ENCODE peak calls at places on chromosomes 12 and 14, in six cellular contexts. O is fibroblast of lung, D is fibroblast of pulmonary artery, J is neuronal stem cell, T is lung, F is uterus. X is an unnamed sample.

GRCh38 chr12:75389706-75390105 is 1.2 kb upstream of the GLIPR1L2 start:
- DNase-seq in O (peak), D (no peak), F (no peak), J (no peak), T (no peak), X (no peak)

GRCh38 chr12:128817115-128818015 is 6.4 kb downstream of the SLC15A4 start:
- DNase-seq in O (peak), F (peak), J (no peak), D (peak), T (no peak), X (no peak)

GRCh38 chr12:132788375-132789098 is 26.9 kb upstream of the ANKLE2 start:
- DNase-seq in T (no peak), D (no peak), O (no peak), J (no peak), F (no peak), X (no peak)

GRCh38 chr14:77613207-77613606 is 3.2 kb downstream of the SPTLC2 start:
- DNase-seq in F (no peak), O (no peak), D (peak), J (no peak), T (no peak), X (no peak)

GRCh38 chr12:107178776-107179175 is 85.4 kb upstream of the CRY1 start:
- DNase-seq in F (no peak), T (no peak), J (no peak), O (no peak), D (no peak), X (no peak)

GRCh38 chr12:121261397-121261796 is 35.1 kb downstream of the CAMKK2 start:
- DNase-seq in D (no peak), J (no peak), T (no peak), F (no peak), O (no peak), X (no peak)

GRCh38 chr12:122295877-122296276 is 29.6 kb upstream of the VPS33A start:
- DNase-seq in F (no peak), J (no peak), O (no peak), T (no peak), D (no peak), X (no peak)

GRCh38 chr12:93819048-93819491 is 141.9 kb downstream of the CRADD start:
- DNase-seq in J (no peak), F (peak), D (peak), O (peak), T (peak), X (peak)

GRCh38 chr14:89221109-89221508 is 195.9 kb downstream of the FOXN3 start:
- DNase-seq in T (no peak), O (peak), D (peak), J (no peak), F (no peak), X (peak)

GRCh38 chr12:5716221-5716620 is 228.8 kb downstream of the ANO2 start:
- DNase-seq in J (no peak), O (peak), T (no peak), F (no peak), D (no peak), X (peak)

GRCh38 chr12:93886533-93887511 is 209.6 kb downstream of the CRADD start:
- DNase-seq in F (no peak), O (peak), D (no peak), T (no peak), J (no peak), X (peak)

GRCh38 chr14:61730756-61731373 is 31.4 kb upstream of the SNAPC1 start:
- DNase-seq in D (no peak), O (peak), F (no peak), J (no peak), T (no peak), X (no peak)

GRCh38 chr14:85565862-85566296 is 35.9 kb downstream of the FLRT2 start:
- DNase-seq in T (no peak), O (peak), F (no peak), D (peak), J (no peak), X (no peak)

GRCh38 chr12:122517877-122518276 is 8.9 kb downstream of the RSRC2 start:
- DNase-seq in O (peak), D (peak), J (no peak), T (no peak), F (no peak), X (peak)

GRCh38 chr12:20212036-20212435 is 156.3 kb upstream of the PDE3A start:
- DNase-seq in T (no peak), F (no peak), O (peak), D (peak), J (no peak), X (peak)

DNA sequence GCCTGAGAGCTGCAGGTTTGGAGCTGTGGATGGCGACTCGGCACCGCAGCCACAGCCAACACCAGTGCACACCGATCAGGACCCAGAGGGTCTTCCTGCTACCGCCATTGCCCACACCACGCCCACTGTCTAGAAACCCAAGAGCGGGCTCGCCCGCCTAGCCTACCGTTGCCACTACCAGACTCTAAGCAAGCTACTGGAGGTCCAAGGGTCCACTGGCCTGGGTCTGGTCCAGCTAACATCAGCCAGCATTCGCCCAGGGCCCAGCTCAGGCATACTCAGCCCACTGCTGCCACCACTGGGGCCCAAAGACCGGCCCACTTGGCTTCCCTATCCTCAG is 30.5 kb upstream of the MON2 start:
- DNase-seq in D (no peak), J (no peak), F (no peak), O (no peak), T (no peak), X (no peak)
- H3K4me3 ChIP-seq in D (no peak), J (no peak), F (no peak), O (no peak), T (no peak), X (no peak)

GRCh38 chr14:104522926-104523545 is 56.5 kb upstream of the C14orf180 start:
- DNase-seq in T (no peak), O (no peak), J (no peak), F (no peak), D (no peak), X (no peak)
- H3K4me3 ChIP-seq in T (no peak), O (no peak), J (no peak), F (no peak), D (no peak), X (no peak)

GRCh38 chr14:73724696-73725095 is 10.5 kb upstream of the PNMA1 start:
- DNase-seq in T (no peak), F (no peak), D (no peak), O (no peak), J (no peak), X (no peak)

GRCh38 chr14:73722581-73722980 is 8.4 kb upstream of the PNMA1 start:
- DNase-seq in D (no peak), F (no peak), T (no peak), O (no peak), J (no peak), X (no peak)

GRCh38 chr14:73723411-73723798 is 9.2 kb upstream of the PNMA1 start:
- DNase-seq in J (no peak), O (peak), T (no peak), D (peak), F (no peak), X (no peak)

GRCh38 chr14:73725116-73726024 is 11.2 kb upstream of the PNMA1 start:
- DNase-seq in F (no peak), O (peak), D (peak), T (no peak), J (no peak), X (no peak)

GRCh38 chr14:73723799-73724621 is 9.8 kb upstream of the PNMA1 start:
- DNase-seq in D (peak), O (peak), J (no peak), F (peak), T (peak), X (peak)
- H3K4me3 ChIP-seq in D (peak), O (no peak), J (no peak), F (no peak), T (no peak), X (no peak)

GRCh38 chr14:68683326-68683725 is 109.5 kb downstream of the ZFP36L1 start:
- DNase-seq in F (no peak), O (no peak), J (no peak), D (no peak), T (no peak), X (no peak)
- H3K4me3 ChIP-seq in F (no peak), O (no peak), J (no peak), D (no peak), T (no peak), X (no peak)

GRCh38 chr12:116630762-116631161 is 71.6 kb downstream of the MAP1LC3B2 start:
- DNase-seq in F (no peak), J (no peak), T (no peak), D (no peak), O (no peak), X (no peak)

GRCh38 chr12:116631619-116632018 is 72.4 kb downstream of the MAP1LC3B2 start:
- DNase-seq in D (no peak), F (no peak), T (no peak), O (no peak), J (no peak), X (no peak)

GRCh38 chr12:116628989-116629388 is 69.8 kb downstream of the MAP1LC3B2 start:
- DNase-seq in O (no peak), D (no peak), T (no peak), J (no peak), F (no peak), X (no peak)

GRCh38 chr12:116628450-116628793 is 69.2 kb downstream of the MAP1LC3B2 start:
- DNase-seq in F (no peak), O (no peak), J (no peak), T (no peak), D (no peak), X (no peak)

GRCh38 chr12:116629451-116629850 is 70.3 kb downstream of the MAP1LC3B2 start:
- DNase-seq in O (no peak), T (no peak), J (no peak), D (no peak), F (no peak), X (no peak)
- H3K4me3 ChIP-seq in O (no peak), T (no peak), J (no peak), D (no peak), F (no peak), X (no peak)

GRCh38 chr12:54033106-54033979 is 493 bp downstream of the HOXC5 start:
- DNase-seq in D (no peak), O (no peak), F (peak), T (no peak), J (no peak), X (peak)
- H3K4me3 ChIP-seq in D (peak), O (peak), F (peak), T (no peak), J (no peak), X (peak)